ENCODE peak calls at places on chromosomes 16 and 17, in five cellular contexts. One of them, this sample, is unnamed.

GRCh38 chr17:65797809-65798208 is 236.4 kb upstream of the AXIN2 start:
- DNase-seq in stimulated activated CD4-positive, alpha-beta T cell treated with anti-CD3 and anti-CD28 coated beads, Interleukin-12 subunit alpha, Interleukin-12 subunit beta, amount 100 ng/mL, for 48 hours: no peak
- DNase-seq in fibroblast of pulmonary artery: no peak
- DNase-seq in nephron progenitor cell: peak
- DNase-seq in stimulated activated naive B cell treated with anti-CD40 and anti-IgM and Interleukin-4, amounts not matched to agents 10 μg/mL and 1 μg/mL and 100 μg/mL, for 72 hours: no peak
- DNase-seq in this sample: no peak

GRCh38 chr17:58401287-58401686 is 16.0 kb downstream of the RNF43 start:
- DNase-seq in stimulated activated CD4-positive, alpha-beta T cell treated with anti-CD3 and anti-CD28 coated beads, Interleukin-12 subunit alpha, Interleukin-12 subunit beta, amount 100 ng/mL, for 48 hours: no peak
- DNase-seq in fibroblast of pulmonary artery: no peak
- DNase-seq in nephron progenitor cell: no peak
- DNase-seq in stimulated activated naive B cell treated with anti-CD40 and anti-IgM and Interleukin-4, amounts not matched to agents 10 μg/mL and 1 μg/mL and 100 μg/mL, for 72 hours: no peak
- DNase-seq in this sample: no peak

GRCh38 chr17:10556301-10557005 is 7.0 kb upstream of the MYH2 start:
- DNase-seq in stimulated activated CD4-positive, alpha-beta T cell treated with anti-CD3 and anti-CD28 coated beads, Interleukin-12 subunit alpha, Interleukin-12 subunit beta, amount 100 ng/mL, for 48 hours: no peak
- DNase-seq in fibroblast of pulmonary artery: no peak
- DNase-seq in nephron progenitor cell: no peak
- DNase-seq in stimulated activated naive B cell treated with anti-CD40 and anti-IgM and Interleukin-4, amounts not matched to agents 10 μg/mL and 1 μg/mL and 100 μg/mL, for 72 hours: no peak
- DNase-seq in this sample: no peak

GRCh38 chr16:46762583-46762982 is 14.4 kb upstream of the MYLK3 start:
- DNase-seq in stimulated activated CD4-positive, alpha-beta T cell treated with anti-CD3 and anti-CD28 coated beads, Interleukin-12 subunit alpha, Interleukin-12 subunit beta, amount 100 ng/mL, for 48 hours: no peak
- DNase-seq in fibroblast of pulmonary artery: no peak
- DNase-seq in nephron progenitor cell: no peak
- DNase-seq in stimulated activated naive B cell treated with anti-CD40 and anti-IgM and Interleukin-4, amounts not matched to agents 10 μg/mL and 1 μg/mL and 100 μg/mL, for 72 hours: no peak
- DNase-seq in this sample: no peak

GRCh38 chr16:49837673-49838360 is 18.1 kb downstream of the ZNF423 start:
- DNase-seq in stimulated activated CD4-positive, alpha-beta T cell treated with anti-CD3 and anti-CD28 coated beads, Interleukin-12 subunit alpha, Interleukin-12 subunit beta, amount 100 ng/mL, for 48 hours: no peak
- DNase-seq in fibroblast of pulmonary artery: no peak
- DNase-seq in nephron progenitor cell: no peak
- DNase-seq in stimulated activated naive B cell treated with anti-CD40 and anti-IgM and Interleukin-4, amounts not matched to agents 10 μg/mL and 1 μg/mL and 100 μg/mL, for 72 hours: no peak
- DNase-seq in this sample: no peak

GRCh38 chr17:34997355-34997862 is 17.1 kb downstream of the LIG3 start:
- DNase-seq in stimulated activated CD4-positive, alpha-beta T cell treated with anti-CD3 and anti-CD28 coated beads, Interleukin-12 subunit alpha, Interleukin-12 subunit beta, amount 100 ng/mL, for 48 hours: no peak
- DNase-seq in fibroblast of pulmonary artery: peak
- DNase-seq in nephron progenitor cell: no peak
- DNase-seq in stimulated activated naive B cell treated with anti-CD40 and anti-IgM and Interleukin-4, amounts not matched to agents 10 μg/mL and 1 μg/mL and 100 μg/mL, for 72 hours: no peak
- DNase-seq in this sample: no peak

GRCh38 chr17:80384078-80384960 is 30.6 kb upstream of the ENDOV start:
- DNase-seq in stimulated activated CD4-positive, alpha-beta T cell treated with anti-CD3 and anti-CD28 coated beads, Interleukin-12 subunit alpha, Interleukin-12 subunit beta, amount 100 ng/mL, for 48 hours: no peak
- DNase-seq in fibroblast of pulmonary artery: no peak
- DNase-seq in nephron progenitor cell: no peak
- DNase-seq in stimulated activated naive B cell treated with anti-CD40 and anti-IgM and Interleukin-4, amounts not matched to agents 10 μg/mL and 1 μg/mL and 100 μg/mL, for 72 hours: no peak
- DNase-seq in this sample: no peak

GRCh38 chr16:72989203-72989991 is 58.5 kb downstream of the ZFHX3 start:
- DNase-seq in stimulated activated CD4-positive, alpha-beta T cell treated with anti-CD3 and anti-CD28 coated beads, Interleukin-12 subunit alpha, Interleukin-12 subunit beta, amount 100 ng/mL, for 48 hours: no peak
- DNase-seq in fibroblast of pulmonary artery: peak
- DNase-seq in nephron progenitor cell: no peak
- DNase-seq in stimulated activated naive B cell treated with anti-CD40 and anti-IgM and Interleukin-4, amounts not matched to agents 10 μg/mL and 1 μg/mL and 100 μg/mL, for 72 hours: no peak
- DNase-seq in this sample: no peak

GRCh38 chr17:57021226-57021940 is 43.5 kb downstream of the SCPEP1 start:
- DNase-seq in stimulated activated CD4-positive, alpha-beta T cell treated with anti-CD3 and anti-CD28 coated beads, Interleukin-12 subunit alpha, Interleukin-12 subunit beta, amount 100 ng/mL, for 48 hours: no peak
- DNase-seq in fibroblast of pulmonary artery: no peak
- DNase-seq in nephron progenitor cell: no peak
- DNase-seq in stimulated activated naive B cell treated with anti-CD40 and anti-IgM and Interleukin-4, amounts not matched to agents 10 μg/mL and 1 μg/mL and 100 μg/mL, for 72 hours: no peak
- DNase-seq in this sample: no peak

GRCh38 chr17:48738803-48739526 is 10.4 kb upstream of the HOXB13 start:
- DNase-seq in stimulated activated CD4-positive, alpha-beta T cell treated with anti-CD3 and anti-CD28 coated beads, Interleukin-12 subunit alpha, Interleukin-12 subunit beta, amount 100 ng/mL, for 48 hours: no peak
- DNase-seq in fibroblast of pulmonary artery: no peak
- DNase-seq in nephron progenitor cell: no peak
- DNase-seq in stimulated activated naive B cell treated with anti-CD40 and anti-IgM and Interleukin-4, amounts not matched to agents 10 μg/mL and 1 μg/mL and 100 μg/mL, for 72 hours: no peak
- DNase-seq in this sample: no peak

GRCh38 chr17:1709971-1710806 is at the start of gene TLCD2:
- DNase-seq in stimulated activated CD4-positive, alpha-beta T cell treated with anti-CD3 and anti-CD28 coated beads, Interleukin-12 subunit alpha, Interleukin-12 subunit beta, amount 100 ng/mL, for 48 hours: no peak
- DNase-seq in fibroblast of pulmonary artery: peak
- DNase-seq in nephron progenitor cell: peak
- DNase-seq in stimulated activated naive B cell treated with anti-CD40 and anti-IgM and Interleukin-4, amounts not matched to agents 10 μg/mL and 1 μg/mL and 100 μg/mL, for 72 hours: no peak
- DNase-seq in this sample: no peak

GRCh38 chr17:41678411-41678906 is 10.2 kb upstream of the EIF1 start:
- DNase-seq in stimulated activated CD4-positive, alpha-beta T cell treated with anti-CD3 and anti-CD28 coated beads, Interleukin-12 subunit alpha, Interleukin-12 subunit beta, amount 100 ng/mL, for 48 hours: no peak
- DNase-seq in fibroblast of pulmonary artery: peak
- DNase-seq in nephron progenitor cell: no peak
- DNase-seq in stimulated activated naive B cell treated with anti-CD40 and anti-IgM and Interleukin-4, amounts not matched to agents 10 μg/mL and 1 μg/mL and 100 μg/mL, for 72 hours: peak
- DNase-seq in this sample: no peak

GRCh38 chr17:59287452-59287851 is 44.0 kb upstream of the YPEL2 start:
- DNase-seq in stimulated activated CD4-positive, alpha-beta T cell treated with anti-CD3 and anti-CD28 coated beads, Interleukin-12 subunit alpha, Interleukin-12 subunit beta, amount 100 ng/mL, for 48 hours: no peak
- DNase-seq in fibroblast of pulmonary artery: peak
- DNase-seq in nephron progenitor cell: no peak
- DNase-seq in stimulated activated naive B cell treated with anti-CD40 and anti-IgM and Interleukin-4, amounts not matched to agents 10 μg/mL and 1 μg/mL and 100 μg/mL, for 72 hours: no peak
- DNase-seq in this sample: no peak

GRCh38 chr17:4881761-4882555 is 17.4 kb upstream of the C17orf107 start:
- DNase-seq in stimulated activated CD4-positive, alpha-beta T cell treated with anti-CD3 and anti-CD28 coated beads, Interleukin-12 subunit alpha, Interleukin-12 subunit beta, amount 100 ng/mL, for 48 hours: no peak
- DNase-seq in fibroblast of pulmonary artery: peak
- DNase-seq in nephron progenitor cell: peak
- DNase-seq in stimulated activated naive B cell treated with anti-CD40 and anti-IgM and Interleukin-4, amounts not matched to agents 10 μg/mL and 1 μg/mL and 100 μg/mL, for 72 hours: no peak
- DNase-seq in this sample: peak

GRCh38 chr16:66872927-66873684 is 7.2 kb upstream of the PDP2 start:
- DNase-seq in stimulated activated CD4-positive, alpha-beta T cell treated with anti-CD3 and anti-CD28 coated beads, Interleukin-12 subunit alpha, Interleukin-12 subunit beta, amount 100 ng/mL, for 48 hours: peak
- DNase-seq in fibroblast of pulmonary artery: peak
- DNase-seq in nephron progenitor cell: peak
- DNase-seq in stimulated activated naive B cell treated with anti-CD40 and anti-IgM and Interleukin-4, amounts not matched to agents 10 μg/mL and 1 μg/mL and 100 μg/mL, for 72 hours: peak
- DNase-seq in this sample: peak

GRCh38 chr17:19347323-19348080 is 15.0 kb downstream of the B9D1 start:
- DNase-seq in stimulated activated CD4-positive, alpha-beta T cell treated with anti-CD3 and anti-CD28 coated beads, Interleukin-12 subunit alpha, Interleukin-12 subunit beta, amount 100 ng/mL, for 48 hours: no peak
- DNase-seq in fibroblast of pulmonary artery: no peak
- DNase-seq in nephron progenitor cell: no peak
- DNase-seq in stimulated activated naive B cell treated with anti-CD40 and anti-IgM and Interleukin-4, amounts not matched to agents 10 μg/mL and 1 μg/mL and 100 μg/mL, for 72 hours: no peak
- DNase-seq in this sample: no peak

GRCh38 chr17:72774251-72774650 is 318.2 kb downstream of the SLC39A11 start:
- DNase-seq in stimulated activated CD4-positive, alpha-beta T cell treated with anti-CD3 and anti-CD28 coated beads, Interleukin-12 subunit alpha, Interleukin-12 subunit beta, amount 100 ng/mL, for 48 hours: no peak
- DNase-seq in fibroblast of pulmonary artery: no peak
- DNase-seq in nephron progenitor cell: no peak
- DNase-seq in stimulated activated naive B cell treated with anti-CD40 and anti-IgM and Interleukin-4, amounts not matched to agents 10 μg/mL and 1 μg/mL and 100 μg/mL, for 72 hours: no peak
- DNase-seq in this sample: no peak

GRCh38 chr16:82653550-82654511 is 27.1 kb downstream of the CDH13 start:
- DNase-seq in stimulated activated CD4-positive, alpha-beta T cell treated with anti-CD3 and anti-CD28 coated beads, Interleukin-12 subunit alpha, Interleukin-12 subunit beta, amount 100 ng/mL, for 48 hours: no peak
- DNase-seq in fibroblast of pulmonary artery: peak
- DNase-seq in nephron progenitor cell: no peak
- DNase-seq in stimulated activated naive B cell treated with anti-CD40 and anti-IgM and Interleukin-4, amounts not matched to agents 10 μg/mL and 1 μg/mL and 100 μg/mL, for 72 hours: no peak
- DNase-seq in this sample: no peak

GRCh38 chr16:57167951-57168350 is 17.9 kb downstream of the PSME3IP1 start:
- DNase-seq in stimulated activated CD4-positive, alpha-beta T cell treated with anti-CD3 and anti-CD28 coated beads, Interleukin-12 subunit alpha, Interleukin-12 subunit beta, amount 100 ng/mL, for 48 hours: no peak
- DNase-seq in fibroblast of pulmonary artery: peak
- DNase-seq in nephron progenitor cell: no peak
- DNase-seq in stimulated activated naive B cell treated with anti-CD40 and anti-IgM and Interleukin-4, amounts not matched to agents 10 μg/mL and 1 μg/mL and 100 μg/mL, for 72 hours: no peak
- DNase-seq in this sample: peak

GRCh38 chr16:55478827-55479559 is at the start of gene MMP2:
- DNase-seq in stimulated activated CD4-positive, alpha-beta T cell treated with anti-CD3 and anti-CD28 coated beads, Interleukin-12 subunit alpha, Interleukin-12 subunit beta, amount 100 ng/mL, for 48 hours: no peak
- DNase-seq in fibroblast of pulmonary artery: peak
- DNase-seq in nephron progenitor cell: peak
- DNase-seq in stimulated activated naive B cell treated with anti-CD40 and anti-IgM and Interleukin-4, amounts not matched to agents 10 μg/mL and 1 μg/mL and 100 μg/mL, for 72 hours: no peak
- DNase-seq in this sample: no peak

GRCh38 chr16:28188085-28188916 is 23.5 kb downstream of the XPO6 start:
- DNase-seq in stimulated activated CD4-positive, alpha-beta T cell treated with anti-CD3 and anti-CD28 coated beads, Interleukin-12 subunit alpha, Interleukin-12 subunit beta, amount 100 ng/mL, for 48 hours: no peak
- DNase-seq in fibroblast of pulmonary artery: peak
- DNase-seq in nephron progenitor cell: no peak
- DNase-seq in stimulated activated naive B cell treated with anti-CD40 and anti-IgM and Interleukin-4, amounts not matched to agents 10 μg/mL and 1 μg/mL and 100 μg/mL, for 72 hours: no peak
- DNase-seq in this sample: no peak

GRCh38 chr16:16021020-16021419 is 71.6 kb downstream of the ABCC1 start:
- DNase-seq in stimulated activated CD4-positive, alpha-beta T cell treated with anti-CD3 and anti-CD28 coated beads, Interleukin-12 subunit alpha, Interleukin-12 subunit beta, amount 100 ng/mL, for 48 hours: no peak
- DNase-seq in fibroblast of pulmonary artery: no peak
- DNase-seq in nephron progenitor cell: no peak
- DNase-seq in stimulated activated naive B cell treated with anti-CD40 and anti-IgM and Interleukin-4, amounts not matched to agents 10 μg/mL and 1 μg/mL and 100 μg/mL, for 72 hours: no peak
- DNase-seq in this sample: no peak

GRCh38 chr17:69246726-69247375 is 18.2 kb upstream of the ABCA10 start:
- DNase-seq in stimulated activated CD4-positive, alpha-beta T cell treated with anti-CD3 and anti-CD28 coated beads, Interleukin-12 subunit alpha, Interleukin-12 subunit beta, amount 100 ng/mL, for 48 hours: no peak
- DNase-seq in fibroblast of pulmonary artery: peak
- DNase-seq in nephron progenitor cell: no peak
- DNase-seq in stimulated activated naive B cell treated with anti-CD40 and anti-IgM and Interleukin-4, amounts not matched to agents 10 μg/mL and 1 μg/mL and 100 μg/mL, for 72 hours: no peak
- DNase-seq in this sample: peak

GRCh38 chr17:62140376-62140775 is 75.3 kb upstream of the MED13 start:
- DNase-seq in stimulated activated CD4-positive, alpha-beta T cell treated with anti-CD3 and anti-CD28 coated beads, Interleukin-12 subunit alpha, Interleukin-12 subunit beta, amount 100 ng/mL, for 48 hours: no peak
- DNase-seq in fibroblast of pulmonary artery: no peak
- DNase-seq in nephron progenitor cell: no peak
- DNase-seq in stimulated activated naive B cell treated with anti-CD40 and anti-IgM and Interleukin-4, amounts not matched to agents 10 μg/mL and 1 μg/mL and 100 μg/mL, for 72 hours: no peak
- DNase-seq in this sample: no peak

GRCh38 chr16:58128181-58128631 is 975 bp downstream of the CFAP20 start:
- DNase-seq in stimulated activated CD4-positive, alpha-beta T cell treated with anti-CD3 and anti-CD28 coated beads, Interleukin-12 subunit alpha, Interleukin-12 subunit beta, amount 100 ng/mL, for 48 hours: no peak
- DNase-seq in fibroblast of pulmonary artery: no peak
- DNase-seq in nephron progenitor cell: no peak
- DNase-seq in stimulated activated naive B cell treated with anti-CD40 and anti-IgM and Interleukin-4, amounts not matched to agents 10 μg/mL and 1 μg/mL and 100 μg/mL, for 72 hours: no peak
- DNase-seq in this sample: peak

GRCh38 chr16:88846088-88846487 is 10.7 kb downstream of the GALNS start:
- DNase-seq in stimulated activated CD4-positive, alpha-beta T cell treated with anti-CD3 and anti-CD28 coated beads, Interleukin-12 subunit alpha, Interleukin-12 subunit beta, amount 100 ng/mL, for 48 hours: no peak
- DNase-seq in fibroblast of pulmonary artery: no peak
- DNase-seq in nephron progenitor cell: no peak
- DNase-seq in stimulated activated naive B cell treated with anti-CD40 and anti-IgM and Interleukin-4, amounts not matched to agents 10 μg/mL and 1 μg/mL and 100 μg/mL, for 72 hours: no peak
- DNase-seq in this sample: no peak

GRCh38 chr17:72381597-72382397 is 261.0 kb downstream of the SOX9 start:
- DNase-seq in stimulated activated CD4-positive, alpha-beta T cell treated with anti-CD3 and anti-CD28 coated beads, Interleukin-12 subunit alpha, Interleukin-12 subunit beta, amount 100 ng/mL, for 48 hours: no peak
- DNase-seq in fibroblast of pulmonary artery: no peak
- DNase-seq in nephron progenitor cell: peak
- DNase-seq in stimulated activated naive B cell treated with anti-CD40 and anti-IgM and Interleukin-4, amounts not matched to agents 10 μg/mL and 1 μg/mL and 100 μg/mL, for 72 hours: no peak
- DNase-seq in this sample: no peak

GRCh38 chr16:46796764-46797269 is 34.2 kb downstream of the C16orf87 start:
- DNase-seq in stimulated activated CD4-positive, alpha-beta T cell treated with anti-CD3 and anti-CD28 coated beads, Interleukin-12 subunit alpha, Interleukin-12 subunit beta, amount 100 ng/mL, for 48 hours: no peak
- DNase-seq in fibroblast of pulmonary artery: no peak
- DNase-seq in nephron progenitor cell: no peak
- DNase-seq in stimulated activated naive B cell treated with anti-CD40 and anti-IgM and Interleukin-4, amounts not matched to agents 10 μg/mL and 1 μg/mL and 100 μg/mL, for 72 hours: no peak
- DNase-seq in this sample: no peak

GRCh38 chr17:42249681-42250446 is 26.3 kb downstream of the STAT5B start:
- DNase-seq in stimulated activated CD4-positive, alpha-beta T cell treated with anti-CD3 and anti-CD28 coated beads, Interleukin-12 subunit alpha, Interleukin-12 subunit beta, amount 100 ng/mL, for 48 hours: no peak
- DNase-seq in fibroblast of pulmonary artery: no peak
- DNase-seq in nephron progenitor cell: no peak
- DNase-seq in stimulated activated naive B cell treated with anti-CD40 and anti-IgM and Interleukin-4, amounts not matched to agents 10 μg/mL and 1 μg/mL and 100 μg/mL, for 72 hours: no peak
- DNase-seq in this sample: no peak

GRCh38 chr16:35798885-35799426 is 2339.5 kb downstream of the TP53TG3F start:
- DNase-seq in stimulated activated CD4-positive, alpha-beta T cell treated with anti-CD3 and anti-CD28 coated beads, Interleukin-12 subunit alpha, Interleukin-12 subunit beta, amount 100 ng/mL, for 48 hours: no peak
- DNase-seq in fibroblast of pulmonary artery: no peak
- DNase-seq in nephron progenitor cell: no peak
- DNase-seq in stimulated activated naive B cell treated with anti-CD40 and anti-IgM and Interleukin-4, amounts not matched to agents 10 μg/mL and 1 μg/mL and 100 μg/mL, for 72 hours: no peak
- DNase-seq in this sample: no peak

GRCh38 chr16:23920899-23921298 is 85.1 kb downstream of the PRKCB start:
- DNase-seq in stimulated activated CD4-positive, alpha-beta T cell treated with anti-CD3 and anti-CD28 coated beads, Interleukin-12 subunit alpha, Interleukin-12 subunit beta, amount 100 ng/mL, for 48 hours: no peak
- DNase-seq in fibroblast of pulmonary artery: no peak
- DNase-seq in nephron progenitor cell: no peak
- DNase-seq in stimulated activated naive B cell treated with anti-CD40 and anti-IgM and Interleukin-4, amounts not matched to agents 10 μg/mL and 1 μg/mL and 100 μg/mL, for 72 hours: no peak
- DNase-seq in this sample: no peak

GRCh38 chr17:69123626-69124025 is 18.1 kb downstream of the ABCA6 start:
- DNase-seq in stimulated activated CD4-positive, alpha-beta T cell treated with anti-CD3 and anti-CD28 coated beads, Interleukin-12 subunit alpha, Interleukin-12 subunit beta, amount 100 ng/mL, for 48 hours: no peak
- DNase-seq in fibroblast of pulmonary artery: no peak
- DNase-seq in nephron progenitor cell: no peak
- DNase-seq in stimulated activated naive B cell treated with anti-CD40 and anti-IgM and Interleukin-4, amounts not matched to agents 10 μg/mL and 1 μg/mL and 100 μg/mL, for 72 hours: no peak
- DNase-seq in this sample: no peak

GRCh38 chr16:78816499-78817441 is 717.3 kb downstream of the WWOX start:
- DNase-seq in stimulated activated CD4-positive, alpha-beta T cell treated with anti-CD3 and anti-CD28 coated beads, Interleukin-12 subunit alpha, Interleukin-12 subunit beta, amount 100 ng/mL, for 48 hours: no peak
- DNase-seq in fibroblast of pulmonary artery: no peak
- DNase-seq in nephron progenitor cell: no peak
- DNase-seq in stimulated activated naive B cell treated with anti-CD40 and anti-IgM and Interleukin-4, amounts not matched to agents 10 μg/mL and 1 μg/mL and 100 μg/mL, for 72 hours: no peak
- DNase-seq in this sample: no peak

GRCh38 chr17:42521036-42521435 is 15.0 kb upstream of the NAGLU start:
- DNase-seq in stimulated activated CD4-positive, alpha-beta T cell treated with anti-CD3 and anti-CD28 coated beads, Interleukin-12 subunit alpha, Interleukin-12 subunit beta, amount 100 ng/mL, for 48 hours: no peak
- DNase-seq in fibroblast of pulmonary artery: no peak
- DNase-seq in nephron progenitor cell: no peak
- DNase-seq in stimulated activated naive B cell treated with anti-CD40 and anti-IgM and Interleukin-4, amounts not matched to agents 10 μg/mL and 1 μg/mL and 100 μg/mL, for 72 hours: no peak
- DNase-seq in this sample: no peak

GRCh38 chr16:64983226-64983625 is 138.6 kb downstream of the CDH11 start:
- DNase-seq in stimulated activated CD4-positive, alpha-beta T cell treated with anti-CD3 and anti-CD28 coated beads, Interleukin-12 subunit alpha, Interleukin-12 subunit beta, amount 100 ng/mL, for 48 hours: no peak
- DNase-seq in fibroblast of pulmonary artery: no peak
- DNase-seq in nephron progenitor cell: no peak
- DNase-seq in stimulated activated naive B cell treated with anti-CD40 and anti-IgM and Interleukin-4, amounts not matched to agents 10 μg/mL and 1 μg/mL and 100 μg/mL, for 72 hours: no peak
- DNase-seq in this sample: no peak

This sample was measured in hippocampal formation.